ENCODE peak calls at places on chromosomes 5 and 9, in five cellular contexts. Z is psoas muscle; B is activated T-helper 1 cell treated with anti-CD3 and anti-CD28 coated beads, Interleukin-12 subunit alpha, Interleukin-12 subunit beta, Interleukin-2, Interleukin-4 antibody, amounts not matched to agents 30 ng/mL and 10 ng/mL and 1 ng/mL, durations not matched to agents 14 hours and 24 hours and 36 hours; Y is RPMI7951; M is gastrocnemius medialis. C is an unnamed sample.

GRCh38 chr9:136597141-136597885 is 51.5 kb upstream of the NOTCH1 start:
- DNase-seq in M (no peak), Y (no peak), Z (no peak), B (no peak), C (no peak)

GRCh38 chr5:81417052-81417451 is 23.1 kb upstream of the ACOT12 start:
- DNase-seq in Z (no peak), Y (no peak), B (no peak), M (no peak), C (no peak)

GRCh38 chr5:78905084-78905938 is 79.8 kb downstream of the ARSB start:
- DNase-seq in Z (no peak), Y (peak; percentile 9), B (no peak), M (no peak), C (no peak)

GRCh38 chr9:133032171-133032570 is 1.4 kb downstream of the GTF3C5 start:
- DNase-seq in Y (no peak), M (no peak), Z (no peak), B (no peak), C (no peak)

GRCh38 chr9:124768778-124769350 is 2.2 kb downstream of the NR6A1 start:
- DNase-seq in Y (no peak), M (no peak), Z (no peak), B (no peak), C (no peak)

GRCh38 chr5:100690036-100690560 is 154.9 kb downstream of the FAM174A start:
- DNase-seq in M (no peak), Y (no peak), Z (no peak), B (no peak), C (no peak)

GRCh38 chr5:143662020-143662419 is 149.9 kb upstream of the HMHB1 start:
- DNase-seq in M (no peak), Y (no peak), Z (no peak), B (no peak), C (peak; percentile 42)

GRCh38 chr5:75239681-75240080 is 3.0 kb upstream of the ANKRD31 start:
- DNase-seq in M (no peak), Z (no peak), B (no peak), Y (no peak), C (peak; percentile 17)

C was measured in Daoy.